ENCODE peak calls at places on chromosomes 4 and X, in four cellular contexts. One of them, this sample, is unnamed.

GRCh38 chr4:76850010-76850441 is 47.9 kb downstream of the SOWAHB start:
- DNase-seq in stimulated activated CD4-positive, alpha-beta T cell treated with anti-CD3 and anti-CD28 coated beads, Interleukin-1b, Interleukin-23, amount 100 ng/mL, for 4 hours: no peak
- DNase-seq in suprapubic skin: no peak
- DNase-seq in iPS DF 6.9: no peak
- DNase-seq in this sample: peak; percentile 72

GRCh38 chr4:48254381-48255072 is 15.1 kb downstream of the TEC start:
- DNase-seq in stimulated activated CD4-positive, alpha-beta T cell treated with anti-CD3 and anti-CD28 coated beads, Interleukin-1b, Interleukin-23, amount 100 ng/mL, for 4 hours: no peak
- DNase-seq in suprapubic skin: no peak
- DNase-seq in iPS DF 6.9: no peak
- DNase-seq in this sample: no peak

GRCh38 chr4:126898815-126899214 is 733.9 kb upstream of the INTU start:
- DNase-seq in stimulated activated CD4-positive, alpha-beta T cell treated with anti-CD3 and anti-CD28 coated beads, Interleukin-1b, Interleukin-23, amount 100 ng/mL, for 4 hours: no peak
- DNase-seq in suprapubic skin: no peak
- DNase-seq in iPS DF 6.9: no peak
- DNase-seq in this sample: no peak

GRCh38 chr4:98890698-98891097 is 38.2 kb downstream of the EIF4E start:
- DNase-seq in stimulated activated CD4-positive, alpha-beta T cell treated with anti-CD3 and anti-CD28 coated beads, Interleukin-1b, Interleukin-23, amount 100 ng/mL, for 4 hours: no peak
- DNase-seq in suprapubic skin: no peak
- DNase-seq in iPS DF 6.9: no peak
- DNase-seq in this sample: no peak

GRCh38 chr4:155745984-155746383 is 12.8 kb upstream of the GUCY1B1 start:
- DNase-seq in stimulated activated CD4-positive, alpha-beta T cell treated with anti-CD3 and anti-CD28 coated beads, Interleukin-1b, Interleukin-23, amount 100 ng/mL, for 4 hours: no peak
- DNase-seq in suprapubic skin: no peak
- DNase-seq in iPS DF 6.9: no peak
- DNase-seq in this sample: peak; percentile 76

GRCh38 chr4:17721496-17722360 is 59.7 kb downstream of the FAM184B start:
- DNase-seq in stimulated activated CD4-positive, alpha-beta T cell treated with anti-CD3 and anti-CD28 coated beads, Interleukin-1b, Interleukin-23, amount 100 ng/mL, for 4 hours: no peak
- DNase-seq in suprapubic skin: no peak
- DNase-seq in iPS DF 6.9: no peak
- DNase-seq in this sample: no peak

GRCh38 chr4:79632114-79632513 is 224.1 kb upstream of the GK2 start:
- DNase-seq in stimulated activated CD4-positive, alpha-beta T cell treated with anti-CD3 and anti-CD28 coated beads, Interleukin-1b, Interleukin-23, amount 100 ng/mL, for 4 hours: no peak
- DNase-seq in suprapubic skin: no peak
- DNase-seq in iPS DF 6.9: no peak
- DNase-seq in this sample: no peak

GRCh38 chr4:8763966-8764901 is 107.4 kb downstream of the HMX1 start:
- DNase-seq in stimulated activated CD4-positive, alpha-beta T cell treated with anti-CD3 and anti-CD28 coated beads, Interleukin-1b, Interleukin-23, amount 100 ng/mL, for 4 hours: no peak
- DNase-seq in suprapubic skin: peak; percentile 36
- DNase-seq in iPS DF 6.9: no peak
- DNase-seq in this sample: no peak

GRCh38 chr4:183493246-183493645 is 11.6 kb upstream of the ING2 start:
- DNase-seq in stimulated activated CD4-positive, alpha-beta T cell treated with anti-CD3 and anti-CD28 coated beads, Interleukin-1b, Interleukin-23, amount 100 ng/mL, for 4 hours: no peak
- DNase-seq in suprapubic skin: no peak
- DNase-seq in iPS DF 6.9: no peak
- DNase-seq in this sample: no peak

GRCh38 chrX:42119076-42119475 is 195.7 kb upstream of the CASK start:
- DNase-seq in stimulated activated CD4-positive, alpha-beta T cell treated with anti-CD3 and anti-CD28 coated beads, Interleukin-1b, Interleukin-23, amount 100 ng/mL, for 4 hours: no peak
- DNase-seq in suprapubic skin: no peak
- DNase-seq in iPS DF 6.9: no peak
- DNase-seq in this sample: peak; percentile 72

GRCh38 chrX:2395261-2395850 is 105.4 kb downstream of the DHRSX start:
- DNase-seq in stimulated activated CD4-positive, alpha-beta T cell treated with anti-CD3 and anti-CD28 coated beads, Interleukin-1b, Interleukin-23, amount 100 ng/mL, for 4 hours: no peak
- DNase-seq in suprapubic skin: no peak
- DNase-seq in iPS DF 6.9: no peak
- DNase-seq in this sample: no peak

GRCh38 chrX:42127563-42127962 is 204.2 kb upstream of the CASK start:
- DNase-seq in stimulated activated CD4-positive, alpha-beta T cell treated with anti-CD3 and anti-CD28 coated beads, Interleukin-1b, Interleukin-23, amount 100 ng/mL, for 4 hours: no peak
- DNase-seq in suprapubic skin: no peak
- DNase-seq in iPS DF 6.9: no peak
- DNase-seq in this sample: no peak

GRCh38 chr4:83631066-83631465 is 95.2 kb downstream of the GPAT3 start:
- DNase-seq in stimulated activated CD4-positive, alpha-beta T cell treated with anti-CD3 and anti-CD28 coated beads, Interleukin-1b, Interleukin-23, amount 100 ng/mL, for 4 hours: no peak
- DNase-seq in suprapubic skin: no peak
- DNase-seq in iPS DF 6.9: no peak
- DNase-seq in this sample: no peak

GRCh38 chr4:36081185-36081584 is 163.1 kb downstream of the ARAP2 start:
- DNase-seq in stimulated activated CD4-positive, alpha-beta T cell treated with anti-CD3 and anti-CD28 coated beads, Interleukin-1b, Interleukin-23, amount 100 ng/mL, for 4 hours: no peak
- DNase-seq in suprapubic skin: no peak
- DNase-seq in iPS DF 6.9: no peak
- DNase-seq in this sample: no peak

GRCh38 chr4:168511780-168512467 is 15.1 kb downstream of the PALLD start:
- DNase-seq in stimulated activated CD4-positive, alpha-beta T cell treated with anti-CD3 and anti-CD28 coated beads, Interleukin-1b, Interleukin-23, amount 100 ng/mL, for 4 hours: peak; percentile 32
- DNase-seq in suprapubic skin: no peak
- DNase-seq in iPS DF 6.9: no peak
- DNase-seq in this sample: no peak

GRCh38 chrX:45710081-45710801 is 509.6 kb upstream of the DIPK2B start:
- DNase-seq in stimulated activated CD4-positive, alpha-beta T cell treated with anti-CD3 and anti-CD28 coated beads, Interleukin-1b, Interleukin-23, amount 100 ng/mL, for 4 hours: peak; percentile 6
- DNase-seq in suprapubic skin: no peak
- DNase-seq in iPS DF 6.9: no peak
- DNase-seq in this sample: peak; percentile 88

GRCh38 chrX:135436966-135437866 is 15.5 kb downstream of the SMIM10L2A start:
- DNase-seq in stimulated activated CD4-positive, alpha-beta T cell treated with anti-CD3 and anti-CD28 coated beads, Interleukin-1b, Interleukin-23, amount 100 ng/mL, for 4 hours: no peak
- DNase-seq in suprapubic skin: no peak
- DNase-seq in iPS DF 6.9: no peak
- DNase-seq in this sample: no peak

GRCh38 chr4:73341454-73341853 is 62.6 kb upstream of the ALB start:
- DNase-seq in stimulated activated CD4-positive, alpha-beta T cell treated with anti-CD3 and anti-CD28 coated beads, Interleukin-1b, Interleukin-23, amount 100 ng/mL, for 4 hours: no peak
- DNase-seq in suprapubic skin: no peak
- DNase-seq in iPS DF 6.9: peak; percentile 71
- DNase-seq in this sample: peak; percentile 12

GRCh38 chr4:6701371-6701770 is 7.7 kb downstream of the S100P start:
- DNase-seq in stimulated activated CD4-positive, alpha-beta T cell treated with anti-CD3 and anti-CD28 coated beads, Interleukin-1b, Interleukin-23, amount 100 ng/mL, for 4 hours: no peak
- DNase-seq in suprapubic skin: no peak
- DNase-seq in iPS DF 6.9: peak; percentile 85
- DNase-seq in this sample: no peak

GRCh38 chr4:163568835-163569234 is 74.3 kb downstream of the TMA16 start:
- DNase-seq in stimulated activated CD4-positive, alpha-beta T cell treated with anti-CD3 and anti-CD28 coated beads, Interleukin-1b, Interleukin-23, amount 100 ng/mL, for 4 hours: no peak
- DNase-seq in suprapubic skin: no peak
- DNase-seq in iPS DF 6.9: no peak
- DNase-seq in this sample: no peak

GRCh38 chr4:117893207-117893606 is 141.1 kb upstream of the NDST3 start:
- DNase-seq in stimulated activated CD4-positive, alpha-beta T cell treated with anti-CD3 and anti-CD28 coated beads, Interleukin-1b, Interleukin-23, amount 100 ng/mL, for 4 hours: no peak
- DNase-seq in suprapubic skin: no peak
- DNase-seq in iPS DF 6.9: no peak
- DNase-seq in this sample: peak; percentile 35

This sample was measured in kidney epithelial cell.